ENCODE peak calls at places on chromosomes 6 and 20, in four cellular contexts. One of them, this sample, is unnamed.

GRCh38 chr6:4914412-4915159 is 89.3 kb downstream of the RPP40 start:
- DNase-seq in BE2C: no peak
- DNase-seq in cardiac muscle cell: no peak
- DNase-seq in GM23338: no peak
- DNase-seq in this sample: no peak

GRCh38 chr20:1769491-1769890 is 111.9 kb upstream of the SIRPG start:
- DNase-seq in BE2C: no peak
- DNase-seq in GM23338: no peak
- DNase-seq in cardiac muscle cell: no peak
- DNase-seq in this sample: no peak

GRCh38 chr6:113719056-113719455 is 138.1 kb upstream of the MARCKS start:
- DNase-seq in GM23338: no peak
- DNase-seq in cardiac muscle cell: no peak
- DNase-seq in BE2C: no peak
- DNase-seq in this sample: no peak

GRCh38 chr20:58695084-58695722 is 2.6 kb downstream of the NPEPL1 start:
- DNase-seq in GM23338: no peak
- DNase-seq in BE2C: no peak
- DNase-seq in cardiac muscle cell: peak; percentile 18
- DNase-seq in this sample: peak; percentile 64

GRCh38 chr20:23270427-23270911 is 80.1 kb upstream of the NXT1 start:
- DNase-seq in cardiac muscle cell: no peak
- DNase-seq in GM23338: no peak
- DNase-seq in BE2C: no peak
- DNase-seq in this sample: no peak

GRCh38 chr20:31831211-31831610 is 12.1 kb downstream of the MYLK2 start:
- DNase-seq in GM23338: no peak
- DNase-seq in cardiac muscle cell: no peak
- DNase-seq in BE2C: no peak
- DNase-seq in this sample: no peak

GRCh38 chr6:146423450-146423849 is 120.2 kb upstream of the RAB32 start:
- DNase-seq in cardiac muscle cell: no peak
- DNase-seq in GM23338: no peak
- DNase-seq in BE2C: no peak
- DNase-seq in this sample: no peak

GRCh38 chr6:108711831-108712230 is 136.4 kb upstream of the ARMC2 start:
- DNase-seq in GM23338: no peak
- DNase-seq in cardiac muscle cell: no peak
- DNase-seq in BE2C: no peak
- DNase-seq in this sample: no peak

GRCh38 chr6:34574647-34575293 is 18.6 kb upstream of the SPDEF start:
- DNase-seq in cardiac muscle cell: no peak
- DNase-seq in GM23338: no peak
- DNase-seq in BE2C: no peak
- DNase-seq in this sample: peak; percentile 49

GRCh38 chr6:8029243-8029870 is 34.8 kb downstream of the BLOC1S5 start:
- DNase-seq in GM23338: no peak
- DNase-seq in BE2C: peak; percentile 62
- DNase-seq in cardiac muscle cell: peak; percentile 6
- DNase-seq in this sample: no peak

GRCh38 chr6:5778317-5778857 is 228.3 kb downstream of the NRN1 start:
- DNase-seq in BE2C: no peak
- DNase-seq in GM23338: no peak
- DNase-seq in cardiac muscle cell: no peak
- DNase-seq in this sample: no peak

GRCh38 chr6:16318538-16318937 is 80.2 kb downstream of the GMPR start:
- DNase-seq in BE2C: no peak
- DNase-seq in cardiac muscle cell: no peak
- DNase-seq in GM23338: no peak
- DNase-seq in this sample: no peak

GRCh38 chr6:63663147-63663877 is 27.7 kb downstream of the PHF3 start:
- DNase-seq in BE2C: no peak
- DNase-seq in GM23338: no peak
- DNase-seq in cardiac muscle cell: no peak
- DNase-seq in this sample: no peak

GRCh38 chr6:141666187-141666586 is 466.5 kb upstream of the GJE1 start:
- DNase-seq in cardiac muscle cell: no peak
- DNase-seq in GM23338: no peak
- DNase-seq in BE2C: no peak
- DNase-seq in this sample: no peak

GRCh38 chr6:113718588-113718987 is 138.6 kb upstream of the MARCKS start:
- DNase-seq in cardiac muscle cell: no peak
- DNase-seq in GM23338: no peak
- DNase-seq in BE2C: no peak
- DNase-seq in this sample: no peak

GRCh38 chr6:39048481-39049399 is at the start of gene GLP1R:
- DNase-seq in GM23338: peak; percentile 64
- DNase-seq in BE2C: no peak
- DNase-seq in cardiac muscle cell: peak; percentile 34
- DNase-seq in this sample: peak; percentile 93

GRCh38 chr6:36580184-36580526 is 14.0 kb upstream of the SRSF3 start:
- DNase-seq in GM23338: no peak
- DNase-seq in BE2C: no peak
- DNase-seq in cardiac muscle cell: no peak
- DNase-seq in this sample: no peak
- H3K27me3 ChIP-seq in GM23338: no peaks in the 10 kb centered on the region
- H3K27me3 ChIP-seq in BE2C: no peaks in the 10 kb centered on the region
- H3K27me3 ChIP-seq in cardiac muscle cell: no peaks in the 10 kb centered on the region
- H3K27me3 ChIP-seq in this sample: no peaks in the 10 kb centered on the region

GRCh38 chr6:1608222-1608975 is 1.3 kb upstream of the FOXC1 start:
- DNase-seq in cardiac muscle cell: no peak
- DNase-seq in BE2C: no peak
- DNase-seq in GM23338: peak; percentile 55
- DNase-seq in this sample: peak; percentile 72

GRCh38 chr6:1606533-1607235 is 3.0 kb upstream of the FOXC1 start:
- DNase-seq in cardiac muscle cell: no peak
- DNase-seq in GM23338: peak; percentile 92
- DNase-seq in BE2C: no peak
- DNase-seq in this sample: peak; percentile 83

GRCh38 chr6:1605822-1606532 is 3.7 kb upstream of the FOXC1 start:
- DNase-seq in BE2C: no peak
- DNase-seq in cardiac muscle cell: no peak
- DNase-seq in GM23338: peak; percentile 43
- DNase-seq in this sample: peak; percentile 60

GRCh38 chr6:1607557-1608221 is 2.0 kb upstream of the FOXC1 start:
- DNase-seq in BE2C: no peak
- DNase-seq in cardiac muscle cell: no peak
- DNase-seq in GM23338: peak; percentile 94
- DNase-seq in this sample: peak; percentile 93

GRCh38 chr6:1607236-1607556 is 2.5 kb upstream of the FOXC1 start:
- DNase-seq in GM23338: no peak
- DNase-seq in BE2C: no peak
- DNase-seq in cardiac muscle cell: no peak
- DNase-seq in this sample: no peak
- H3K4me3 ChIP-seq in GM23338: peak overlapping the region; percentile 53
- H3K4me3 ChIP-seq in BE2C: no peak overlapping the region
- H3K4me3 ChIP-seq in cardiac muscle cell: peak overlapping the region; percentile 2
- H3K4me3 ChIP-seq in this sample: peak overlapping the region; percentile 10

DNA sequence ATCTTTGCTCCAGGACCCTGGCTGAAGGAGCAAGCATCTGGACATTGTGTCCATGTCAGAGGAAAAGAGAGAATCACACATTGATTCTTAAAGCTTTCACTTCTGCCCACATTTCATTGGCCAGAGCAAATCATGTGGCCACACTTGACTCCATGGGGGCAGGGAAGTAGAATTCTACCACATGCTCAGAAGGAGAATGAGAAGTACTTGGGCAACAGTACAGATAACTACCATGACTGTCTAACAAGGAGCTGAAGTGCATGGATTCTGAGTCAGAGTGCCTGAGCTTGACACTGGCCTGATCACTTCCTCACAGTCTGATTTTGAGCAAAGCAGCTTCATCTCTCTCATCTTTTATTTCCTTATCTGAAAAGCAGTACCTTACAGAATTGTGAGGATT is 38.6 kb downstream of the GHRH start:
- DNase-seq in cardiac muscle cell: peak; percentile 80
- DNase-seq in GM23338: no peak
- DNase-seq in BE2C: no peak
- DNase-seq in this sample: no peak
- H3K36me3 ChIP-seq in cardiac muscle cell: peaks cover 39% of the 10 kb centered on the region
- H3K36me3 ChIP-seq in GM23338: peaks cover 57% of the 10 kb centered on the region
- H3K36me3 ChIP-seq in BE2C: peaks cover 92% of the 10 kb centered on the region
- H3K36me3 ChIP-seq in this sample: peaks cover 37% of the 10 kb centered on the region

DNA sequence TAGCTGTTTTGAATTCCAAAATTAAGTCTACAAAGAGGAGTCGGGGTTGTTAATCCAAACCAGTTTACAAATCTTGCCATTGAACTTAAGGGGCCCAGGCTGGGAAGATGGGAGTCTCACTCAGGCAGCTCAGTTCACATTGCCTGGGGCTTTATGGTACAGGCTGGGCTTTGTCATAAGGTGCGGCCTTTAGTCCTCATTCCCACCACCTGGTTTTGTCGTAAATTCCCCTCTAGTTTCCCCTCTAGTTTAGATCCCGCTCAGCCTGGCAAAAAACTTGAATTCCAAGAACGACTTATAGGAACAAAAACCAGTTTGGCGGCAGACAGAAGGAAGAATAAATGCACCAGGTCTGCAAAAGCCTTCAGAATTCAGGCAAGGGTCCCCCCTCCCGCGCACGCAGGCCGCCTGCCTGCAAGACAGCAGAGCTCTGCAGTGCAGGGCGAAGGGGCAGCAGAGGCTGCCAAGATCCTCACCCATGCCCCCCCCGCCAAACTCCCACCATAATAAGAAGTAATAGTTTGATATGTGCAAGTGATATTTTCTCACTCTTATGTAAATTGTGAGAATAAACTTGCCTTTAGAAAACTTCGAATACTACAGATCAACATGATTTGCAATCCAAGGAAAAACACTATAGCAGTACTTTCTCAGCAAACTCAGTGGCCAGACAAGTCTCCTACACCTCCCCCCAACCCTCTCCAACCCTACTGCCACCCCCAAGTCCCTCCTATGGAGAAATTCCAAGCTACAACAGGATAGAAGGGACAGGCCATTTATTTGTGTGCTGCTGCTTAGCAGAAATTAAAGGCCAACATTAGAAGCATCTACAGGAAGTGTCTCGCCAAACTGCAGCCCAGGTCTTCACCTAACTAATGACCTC is 4.0 kb downstream of the BMP7 start:
- DNase-seq in cardiac muscle cell: no peak
- DNase-seq in GM23338: peak; percentile 58
- DNase-seq in BE2C: no peak
- DNase-seq in this sample: peak; percentile 71
- H3K27me3 ChIP-seq in cardiac muscle cell: peaks cover 9% of the 10 kb centered on the region
- H3K27me3 ChIP-seq in GM23338: peaks cover 65% of the 10 kb centered on the region
- H3K27me3 ChIP-seq in BE2C: peaks cover 79% of the 10 kb centered on the region
- H3K27me3 ChIP-seq in this sample: peaks cover 48% of the 10 kb centered on the region

DNA sequence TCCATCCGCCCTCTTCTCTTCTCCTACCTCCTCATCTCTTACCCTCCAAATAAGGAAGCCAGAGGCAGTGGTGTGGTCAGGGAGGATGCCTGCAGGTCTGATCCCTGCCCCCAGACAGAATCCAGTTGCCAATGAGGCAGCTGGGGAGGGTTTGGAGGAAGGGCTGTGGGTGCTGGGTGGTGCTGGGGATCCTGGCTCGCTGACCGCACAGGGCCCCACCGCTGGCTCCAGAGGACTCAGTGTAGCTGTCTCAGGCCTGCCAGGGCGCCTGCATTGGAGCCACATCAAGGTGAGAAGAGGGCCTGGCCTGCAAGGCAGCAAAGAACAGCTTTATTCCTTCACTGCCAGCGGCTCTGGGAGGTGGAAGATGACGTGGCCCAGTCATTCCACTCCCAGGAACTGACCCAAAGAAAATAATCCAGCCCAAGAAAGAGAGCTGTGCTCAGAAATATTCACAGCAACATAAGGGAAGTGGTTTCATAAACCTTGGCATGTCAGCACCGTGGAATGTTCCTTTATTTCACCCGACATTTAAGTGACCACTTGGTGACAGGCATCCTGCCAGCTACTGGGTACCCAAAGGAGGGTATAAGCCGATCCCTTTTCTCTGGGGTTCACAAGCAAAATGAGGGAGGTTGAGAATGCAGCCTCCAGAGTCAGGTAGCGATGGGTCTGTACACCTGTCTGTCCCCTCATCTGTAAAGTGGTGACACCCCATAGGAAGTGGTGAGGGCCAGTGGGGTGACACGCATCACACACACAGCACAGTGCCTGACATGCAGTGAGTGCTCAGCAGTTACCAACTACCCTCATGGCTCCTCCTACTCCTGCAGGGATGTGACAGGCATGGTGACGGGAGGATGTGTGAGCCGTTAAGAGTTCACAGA is 125.1 kb downstream of the SNX5 start:
- DNase-seq in cardiac muscle cell: no peak
- DNase-seq in BE2C: no peak
- DNase-seq in GM23338: no peak
- DNase-seq in this sample: no peak
- H3K4me3 ChIP-seq in cardiac muscle cell: no peak overlapping the region
- H3K4me3 ChIP-seq in BE2C: no peak overlapping the region
- H3K4me3 ChIP-seq in GM23338: no peak overlapping the region
- H3K4me3 ChIP-seq in this sample: no peak overlapping the region

DNA sequence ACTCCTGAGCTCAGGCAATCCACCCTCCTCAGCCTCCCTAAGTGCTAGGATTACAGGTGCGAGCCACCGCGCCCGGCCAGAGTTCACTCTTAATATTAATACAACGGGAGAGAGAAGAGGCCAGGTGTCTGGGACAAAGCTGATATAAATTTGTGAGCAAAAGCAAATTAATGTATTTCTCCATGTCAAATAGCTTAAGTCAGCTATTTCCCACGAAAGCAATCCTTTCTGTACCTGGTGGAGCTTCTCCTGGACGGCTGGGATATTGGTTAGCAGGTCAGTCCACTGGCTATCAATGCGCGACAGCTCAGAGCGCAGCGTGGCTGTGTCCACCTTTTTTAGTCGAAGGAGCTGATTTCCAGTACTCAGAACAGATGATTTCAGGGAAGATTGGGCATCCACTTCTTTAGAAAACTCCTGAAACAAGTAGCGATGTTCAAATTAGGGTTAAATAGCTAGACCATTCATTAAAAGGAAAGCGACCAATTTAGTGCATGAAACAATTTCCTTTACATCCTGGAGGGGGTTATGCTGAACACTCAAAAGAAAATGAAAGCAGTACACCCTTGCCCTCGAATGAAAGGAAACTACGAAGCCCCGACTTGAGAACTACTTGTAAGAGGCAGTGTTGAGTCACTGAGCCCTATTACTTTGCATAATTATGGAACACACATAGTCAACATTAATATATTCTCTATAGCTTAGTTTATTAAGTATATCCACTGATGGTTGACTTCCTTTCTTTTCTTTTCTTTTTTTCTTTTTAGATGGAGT is 403.4 kb downstream of the SYNE1 start:
- DNase-seq in BE2C: no peak
- DNase-seq in GM23338: no peak
- DNase-seq in cardiac muscle cell: no peak
- DNase-seq in this sample: no peak
- H3K36me3 ChIP-seq in BE2C: no peaks in the 10 kb centered on the region
- H3K36me3 ChIP-seq in GM23338: no peaks in the 10 kb centered on the region
- H3K36me3 ChIP-seq in cardiac muscle cell: peaks cover 55% of the 10 kb centered on the region
- H3K36me3 ChIP-seq in this sample: no peaks in the 10 kb centered on the region

DNA sequence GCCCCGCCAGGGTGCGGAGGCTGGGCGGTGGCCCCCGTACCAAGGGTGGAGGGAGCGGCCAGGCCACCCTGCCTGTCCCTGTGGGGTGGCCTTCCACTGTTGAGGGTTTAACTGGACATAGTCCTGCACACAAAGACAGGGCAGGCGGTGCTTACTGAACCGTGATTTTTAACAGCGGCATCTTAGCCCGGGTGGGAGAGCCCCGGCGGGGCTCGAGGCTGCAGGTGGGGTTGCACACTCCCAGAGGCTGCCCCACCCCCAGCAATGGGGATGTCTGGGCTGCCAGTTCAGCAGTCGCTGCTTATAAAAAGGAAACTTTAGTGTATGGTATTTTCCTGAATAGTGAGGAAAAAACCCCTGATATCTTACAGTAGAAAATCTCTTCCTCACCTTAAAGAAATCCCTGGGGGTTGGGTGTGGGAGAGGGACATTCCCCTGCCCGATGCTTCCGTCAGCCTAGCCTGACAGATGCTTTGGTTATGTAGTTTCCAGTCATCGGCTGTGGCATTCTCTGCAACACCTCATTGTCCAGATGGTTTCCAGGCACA is 79.4 kb downstream of the IRF4 start:
- DNase-seq in cardiac muscle cell: no peak
- DNase-seq in BE2C: no peak
- DNase-seq in GM23338: no peak
- DNase-seq in this sample: peak; percentile 23
- H3K27me3 ChIP-seq in cardiac muscle cell: no peaks in the 10 kb centered on the region
- H3K27me3 ChIP-seq in BE2C: peaks cover 77% of the 10 kb centered on the region
- H3K27me3 ChIP-seq in GM23338: no peaks in the 10 kb centered on the region
- H3K27me3 ChIP-seq in this sample: no peaks in the 10 kb centered on the region

This sample was measured in H7.